ENCODE peak calls at places on chromosomes 3 and 15, in nine cellular contexts. One of them, this sample, is unnamed.

GRCh38 chr15:100681335-100681746 is 79.0 kb downstream of the ASB7 start:
- DNase-seq in A673: no peak
- DNase-seq in small intestine: no peak
- DNase-seq in fibroblast of lung: no peak
- DNase-seq in heart left ventricle: no peak
- DNase-seq in right cardiac atrium: peak; percentile 43
- DNase-seq in heart right ventricle: no peak
- DNase-seq in cardiac muscle cell: no peak
- DNase-seq in tibial nerve: no peak
- DNase-seq in this sample: peak; percentile 30

GRCh38 chr3:123110238-123110952 is 43.6 kb downstream of the PDIA5 start:
- DNase-seq in A673: peak; percentile 80
- DNase-seq in small intestine: no peak
- DNase-seq in fibroblast of lung: no peak
- DNase-seq in heart left ventricle: no peak
- DNase-seq in right cardiac atrium: no peak
- DNase-seq in heart right ventricle: no peak
- DNase-seq in cardiac muscle cell: no peak
- DNase-seq in tibial nerve: no peak
- DNase-seq in this sample: peak; percentile 17

GRCh38 chr15:44971036-44971435 is 14.5 kb downstream of the TERB2 start:
- DNase-seq in A673: no peak
- DNase-seq in small intestine: no peak
- DNase-seq in fibroblast of lung: no peak
- DNase-seq in heart left ventricle: no peak
- DNase-seq in right cardiac atrium: no peak
- DNase-seq in heart right ventricle: no peak
- DNase-seq in cardiac muscle cell: no peak
- DNase-seq in tibial nerve: no peak
- DNase-seq in this sample: no peak

GRCh38 chr3:182276512-182276911 is 516.8 kb upstream of the ATP11B start:
- DNase-seq in A673: no peak
- DNase-seq in small intestine: no peak
- DNase-seq in fibroblast of lung: no peak
- DNase-seq in heart left ventricle: no peak
- DNase-seq in right cardiac atrium: no peak
- DNase-seq in heart right ventricle: no peak
- DNase-seq in cardiac muscle cell: no peak
- DNase-seq in tibial nerve: no peak
- DNase-seq in this sample: no peak

GRCh38 chr15:83837946-83838571 is 184.1 kb downstream of the ADAMTSL3 start:
- DNase-seq in A673: peak; percentile 76
- DNase-seq in small intestine: no peak
- DNase-seq in fibroblast of lung: no peak
- DNase-seq in heart left ventricle: no peak
- DNase-seq in right cardiac atrium: peak; percentile 56
- DNase-seq in heart right ventricle: no peak
- DNase-seq in cardiac muscle cell: peak; percentile 46
- DNase-seq in tibial nerve: no peak
- DNase-seq in this sample: peak; percentile 81

GRCh38 chr15:66842710-66843441 is 140.8 kb downstream of the SMAD6 start:
- DNase-seq in A673: peak; percentile 49
- DNase-seq in small intestine: peak; percentile 91
- DNase-seq in fibroblast of lung: peak; percentile 64
- DNase-seq in heart left ventricle: peak; percentile 76
- DNase-seq in right cardiac atrium: peak; percentile 92
- DNase-seq in heart right ventricle: peak; percentile 72
- DNase-seq in cardiac muscle cell: peak; percentile 85
- DNase-seq in tibial nerve: peak; percentile 67
- DNase-seq in this sample: peak; percentile 88

GRCh38 chr15:85354432-85354831 is 26.0 kb upstream of the AKAP13 start:
- DNase-seq in A673: peak; percentile 43
- DNase-seq in small intestine: no peak
- DNase-seq in fibroblast of lung: peak; percentile 94
- DNase-seq in heart left ventricle: no peak
- DNase-seq in right cardiac atrium: no peak
- DNase-seq in heart right ventricle: peak; percentile 26
- DNase-seq in cardiac muscle cell: peak; percentile 41
- DNase-seq in tibial nerve: no peak
- DNase-seq in this sample: no peak

GRCh38 chr15:29040367-29040745 is 154.6 kb downstream of the APBA2 start:
- DNase-seq in A673: no peak
- DNase-seq in small intestine: no peak
- DNase-seq in fibroblast of lung: peak; percentile 91
- DNase-seq in heart left ventricle: no peak
- DNase-seq in right cardiac atrium: no peak
- DNase-seq in heart right ventricle: no peak
- DNase-seq in cardiac muscle cell: peak; percentile 58
- DNase-seq in tibial nerve: no peak
- DNase-seq in this sample: no peak

GRCh38 chr3:169288548-169288947 is 375.0 kb downstream of the MECOM start:
- DNase-seq in A673: no peak
- DNase-seq in small intestine: peak; percentile 87
- DNase-seq in fibroblast of lung: no peak
- DNase-seq in heart left ventricle: no peak
- DNase-seq in right cardiac atrium: no peak
- DNase-seq in heart right ventricle: no peak
- DNase-seq in cardiac muscle cell: no peak
- DNase-seq in tibial nerve: no peak
- DNase-seq in this sample: no peak

GRCh38 chr3:171802601-171802956 is 7.7 kb downstream of the PLD1 start:
- DNase-seq in A673: no peak
- DNase-seq in small intestine: peak; percentile 30
- DNase-seq in fibroblast of lung: no peak
- DNase-seq in heart left ventricle: no peak
- DNase-seq in right cardiac atrium: no peak
- DNase-seq in heart right ventricle: no peak
- DNase-seq in cardiac muscle cell: no peak
- DNase-seq in tibial nerve: no peak
- DNase-seq in this sample: no peak

GRCh38 chr3:15253023-15253697 is 47.1 kb downstream of the CAPN7 start:
- DNase-seq in A673: no peak
- DNase-seq in small intestine: no peak
- DNase-seq in fibroblast of lung: no peak
- DNase-seq in heart left ventricle: no peak
- DNase-seq in right cardiac atrium: no peak
- DNase-seq in heart right ventricle: no peak
- DNase-seq in cardiac muscle cell: no peak
- DNase-seq in tibial nerve: no peak
- DNase-seq in this sample: no peak

GRCh38 chr15:49809894-49810594 is 189.2 kb downstream of the DTWD1 start:
- DNase-seq in A673: no peak
- DNase-seq in small intestine: no peak
- DNase-seq in fibroblast of lung: no peak
- DNase-seq in heart left ventricle: no peak
- DNase-seq in right cardiac atrium: no peak
- DNase-seq in heart right ventricle: no peak
- DNase-seq in cardiac muscle cell: peak; percentile 6
- DNase-seq in tibial nerve: no peak
- DNase-seq in this sample: no peak

GRCh38 chr3:177443469-177443868 is 246.2 kb upstream of the TBL1XR1 start:
- DNase-seq in A673: peak; percentile 63
- DNase-seq in small intestine: peak; percentile 86
- DNase-seq in fibroblast of lung: peak; percentile 84
- DNase-seq in heart left ventricle: no peak
- DNase-seq in right cardiac atrium: no peak
- DNase-seq in heart right ventricle: no peak
- DNase-seq in cardiac muscle cell: peak; percentile 67
- DNase-seq in tibial nerve: no peak
- DNase-seq in this sample: no peak

GRCh38 chr15:29266052-29266572 is 3.5 kb downstream of the NSMCE3 start:
- DNase-seq in A673: no peak
- DNase-seq in small intestine: no peak
- DNase-seq in fibroblast of lung: no peak
- DNase-seq in heart left ventricle: no peak
- DNase-seq in right cardiac atrium: no peak
- DNase-seq in heart right ventricle: no peak
- DNase-seq in cardiac muscle cell: peak; percentile 12
- DNase-seq in tibial nerve: no peak
- DNase-seq in this sample: no peak

GRCh38 chr3:31054032-31054431 is 159.6 kb upstream of the GADL1 start:
- DNase-seq in A673: no peak
- DNase-seq in small intestine: no peak
- DNase-seq in fibroblast of lung: no peak
- DNase-seq in heart left ventricle: no peak
- DNase-seq in right cardiac atrium: no peak
- DNase-seq in heart right ventricle: no peak
- DNase-seq in cardiac muscle cell: no peak
- DNase-seq in tibial nerve: no peak
- DNase-seq in this sample: no peak

GRCh38 chr3:107235923-107236315 is 141.3 kb upstream of the CCDC54 start:
- DNase-seq in A673: peak; percentile 86
- DNase-seq in small intestine: peak; percentile 78
- DNase-seq in fibroblast of lung: peak; percentile 76
- DNase-seq in heart left ventricle: peak; percentile 52
- DNase-seq in right cardiac atrium: no peak
- DNase-seq in heart right ventricle: peak; percentile 78
- DNase-seq in cardiac muscle cell: peak; percentile 94
- DNase-seq in tibial nerve: no peak
- DNase-seq in this sample: no peak

GRCh38 chr15:74768771-74769342 is 13.0 kb upstream of the CSK start:
- DNase-seq in A673: peak; percentile 78
- DNase-seq in small intestine: peak; percentile 60
- DNase-seq in fibroblast of lung: peak; percentile 29
- DNase-seq in heart left ventricle: peak; percentile 66
- DNase-seq in right cardiac atrium: peak; percentile 67
- DNase-seq in heart right ventricle: peak; percentile 62
- DNase-seq in cardiac muscle cell: peak; percentile 62
- DNase-seq in tibial nerve: peak; percentile 37
- DNase-seq in this sample: peak; percentile 69

GRCh38 chr3:108297636-108298035 is 1.3 kb downstream of the HHLA2 start:
- DNase-seq in A673: no peak
- DNase-seq in small intestine: no peak
- DNase-seq in fibroblast of lung: no peak
- DNase-seq in heart left ventricle: no peak
- DNase-seq in right cardiac atrium: peak; percentile 26
- DNase-seq in heart right ventricle: peak; percentile 26
- DNase-seq in cardiac muscle cell: no peak
- DNase-seq in tibial nerve: no peak
- DNase-seq in this sample: no peak

GRCh38 chr3:43034200-43034599 is 55.1 kb downstream of the GASK1A start:
- DNase-seq in A673: no peak
- DNase-seq in small intestine: no peak
- DNase-seq in fibroblast of lung: no peak
- DNase-seq in heart left ventricle: peak; percentile 8
- DNase-seq in right cardiac atrium: no peak
- DNase-seq in heart right ventricle: no peak
- DNase-seq in cardiac muscle cell: no peak
- DNase-seq in tibial nerve: no peak
- DNase-seq in this sample: no peak

GRCh38 chr15:41501961-41502786 is 8.5 kb downstream of the ITPKA start:
- DNase-seq in A673: no peak
- DNase-seq in small intestine: no peak
- DNase-seq in fibroblast of lung: no peak
- DNase-seq in heart left ventricle: no peak
- DNase-seq in right cardiac atrium: no peak
- DNase-seq in heart right ventricle: no peak
- DNase-seq in cardiac muscle cell: no peak
- DNase-seq in tibial nerve: no peak
- DNase-seq in this sample: no peak
- H3K4me3 ChIP-seq in A673: peak overlapping the region; percentile 45
- H3K4me3 ChIP-seq in small intestine: no peak overlapping the region
- H3K4me3 ChIP-seq in fibroblast of lung: no peak overlapping the region
- H3K4me3 ChIP-seq in heart left ventricle: peak overlapping the region; percentile 27
- H3K4me3 ChIP-seq in right cardiac atrium: peak overlapping the region; percentile 1
- H3K4me3 ChIP-seq in heart right ventricle: peak overlapping the region; percentile 35
- H3K4me3 ChIP-seq in cardiac muscle cell: peak overlapping the region; percentile 6
- H3K4me3 ChIP-seq in tibial nerve: peak overlapping the region; percentile 15
- H3K4me3 ChIP-seq in this sample: no peak overlapping the region

GRCh38 chr3:128998532-128998931 is 2.6 kb upstream of the EFCC1 start:
- DNase-seq in A673: no peak
- DNase-seq in small intestine: no peak
- DNase-seq in fibroblast of lung: no peak
- DNase-seq in heart left ventricle: no peak
- DNase-seq in right cardiac atrium: no peak
- DNase-seq in heart right ventricle: no peak
- DNase-seq in cardiac muscle cell: no peak
- DNase-seq in tibial nerve: no peak
- DNase-seq in this sample: no peak
- H3K4me1 ChIP-seq in A673: peaks cover 23% of the 10 kb centered on the region
- H3K4me1 ChIP-seq in small intestine: no peaks in the 10 kb centered on the region
- H3K4me1 ChIP-seq in fibroblast of lung: peaks cover 3% of the 10 kb centered on the region
- H3K4me1 ChIP-seq in heart left ventricle: peaks cover 29% of the 10 kb centered on the region
- H3K4me1 ChIP-seq in right cardiac atrium: no peaks in the 10 kb centered on the region
- H3K4me1 ChIP-seq in heart right ventricle: peaks cover 19% of the 10 kb centered on the region
- H3K4me1 ChIP-seq in cardiac muscle cell: no peaks in the 10 kb centered on the region
- H3K4me1 ChIP-seq in tibial nerve: peaks cover 16% of the 10 kb centered on the region
- H3K4me1 ChIP-seq in this sample: no peaks in the 10 kb centered on the region

GRCh38 chr3:134312873-134313838 is 61.1 kb downstream of the AMOTL2 start:
- DNase-seq in A673: no peak
- DNase-seq in small intestine: peak; percentile 54
- DNase-seq in fibroblast of lung: peak; percentile 84
- DNase-seq in heart left ventricle: peak; percentile 82
- DNase-seq in right cardiac atrium: peak; percentile 83
- DNase-seq in heart right ventricle: peak; percentile 62
- DNase-seq in cardiac muscle cell: peak; percentile 89
- DNase-seq in tibial nerve: peak; percentile 61
- DNase-seq in this sample: peak; percentile 93

GRCh38 chr3:134311693-134312071 is 61.0 kb upstream of the RYK start:
- DNase-seq in A673: no peak
- DNase-seq in small intestine: no peak
- DNase-seq in fibroblast of lung: peak; percentile 65
- DNase-seq in heart left ventricle: no peak
- DNase-seq in right cardiac atrium: no peak
- DNase-seq in heart right ventricle: no peak
- DNase-seq in cardiac muscle cell: no peak
- DNase-seq in tibial nerve: no peak
- DNase-seq in this sample: no peak

GRCh38 chr3:134311265-134311664 is 60.6 kb upstream of the RYK start:
- DNase-seq in A673: no peak
- DNase-seq in small intestine: no peak
- DNase-seq in fibroblast of lung: peak; percentile 86
- DNase-seq in heart left ventricle: no peak
- DNase-seq in right cardiac atrium: no peak
- DNase-seq in heart right ventricle: no peak
- DNase-seq in cardiac muscle cell: no peak
- DNase-seq in tibial nerve: no peak
- DNase-seq in this sample: no peak

GRCh38 chr3:134313839-134314587 is 60.2 kb downstream of the AMOTL2 start:
- DNase-seq in A673: no peak
- DNase-seq in small intestine: no peak
- DNase-seq in fibroblast of lung: peak; percentile 57
- DNase-seq in heart left ventricle: no peak
- DNase-seq in right cardiac atrium: no peak
- DNase-seq in heart right ventricle: no peak
- DNase-seq in cardiac muscle cell: no peak
- DNase-seq in tibial nerve: no peak
- DNase-seq in this sample: no peak

GRCh38 chr3:134312072-134312872 is 61.6 kb upstream of the RYK start:
- DNase-seq in A673: no peak
- DNase-seq in small intestine: peak; percentile 41
- DNase-seq in fibroblast of lung: peak; percentile 89
- DNase-seq in heart left ventricle: no peak
- DNase-seq in right cardiac atrium: peak; percentile 50
- DNase-seq in heart right ventricle: no peak
- DNase-seq in cardiac muscle cell: peak; percentile 75
- DNase-seq in tibial nerve: no peak
- DNase-seq in this sample: no peak
- H3K4me3 ChIP-seq in A673: no peak overlapping the region
- H3K4me3 ChIP-seq in small intestine: no peak overlapping the region
- H3K4me3 ChIP-seq in fibroblast of lung: no peak overlapping the region
- H3K4me3 ChIP-seq in heart left ventricle: peak overlapping the region; percentile 54
- H3K4me3 ChIP-seq in right cardiac atrium: no peak overlapping the region
- H3K4me3 ChIP-seq in heart right ventricle: peak overlapping the region; percentile 56
- H3K4me3 ChIP-seq in cardiac muscle cell: no peak overlapping the region
- H3K4me3 ChIP-seq in tibial nerve: no peak overlapping the region
- H3K4me3 ChIP-seq in this sample: no peak overlapping the region

GRCh38 chr3:37934631-37935289 is 55.8 kb upstream of the VILL start:
- DNase-seq in A673: no peak
- DNase-seq in small intestine: no peak
- DNase-seq in fibroblast of lung: peak; percentile 41
- DNase-seq in heart left ventricle: no peak
- DNase-seq in right cardiac atrium: no peak
- DNase-seq in heart right ventricle: no peak
- DNase-seq in cardiac muscle cell: peak; percentile 50
- DNase-seq in tibial nerve: no peak
- DNase-seq in this sample: no peak
- H3K4me1 ChIP-seq in A673: no peaks in the 10 kb centered on the region
- H3K4me1 ChIP-seq in small intestine: no peaks in the 10 kb centered on the region
- H3K4me1 ChIP-seq in fibroblast of lung: peaks cover 24% of the 10 kb centered on the region
- H3K4me1 ChIP-seq in heart left ventricle: peaks cover 55% of the 10 kb centered on the region
- H3K4me1 ChIP-seq in right cardiac atrium: peaks cover 22% of the 10 kb centered on the region
- H3K4me1 ChIP-seq in heart right ventricle: peaks cover 42% of the 10 kb centered on the region
- H3K4me1 ChIP-seq in cardiac muscle cell: peaks cover 31% of the 10 kb centered on the region
- H3K4me1 ChIP-seq in tibial nerve: peaks cover 29% of the 10 kb centered on the region
- H3K4me1 ChIP-seq in this sample: peaks cover 15% of the 10 kb centered on the region